ENCODE peak calls at places on chromosomes 7 and 10, in nine cellular contexts. One of them, this sample, is unnamed.

GRCh38 chr10:964988-965417 is 23.2 kb upstream of the GTPBP4 start:
- DNase-seq in GM10248: no peak
- DNase-seq in mucosa of descending colon: no peak
- DNase-seq in astrocyte of the spinal cord: no peak
- DNase-seq in GM20000: no peak
- DNase-seq in progenitor cell of endocrine pancreas: no peak
- DNase-seq in cardiac muscle cell: no peak
- DNase-seq in left lung: no peak
- DNase-seq in tibial artery: no peak
- DNase-seq in this sample: peak; percentile 70

GRCh38 chr7:154167807-154168206 is 115.6 kb downstream of the DPP6 start:
- DNase-seq in GM10248: no peak
- DNase-seq in mucosa of descending colon: no peak
- DNase-seq in astrocyte of the spinal cord: no peak
- DNase-seq in GM20000: no peak
- DNase-seq in progenitor cell of endocrine pancreas: no peak
- DNase-seq in cardiac muscle cell: no peak
- DNase-seq in left lung: no peak
- DNase-seq in tibial artery: no peak
- DNase-seq in this sample: no peak

GRCh38 chr10:115975506-115975905 is 297.5 kb downstream of the GFRA1 start:
- DNase-seq in GM10248: no peak
- DNase-seq in mucosa of descending colon: no peak
- DNase-seq in astrocyte of the spinal cord: no peak
- DNase-seq in GM20000: no peak
- DNase-seq in progenitor cell of endocrine pancreas: no peak
- DNase-seq in cardiac muscle cell: no peak
- DNase-seq in left lung: no peak
- DNase-seq in tibial artery: no peak
- DNase-seq in this sample: no peak

GRCh38 chr10:128070161-128070560 is 56.1 kb downstream of the MKI67 start:
- DNase-seq in GM10248: no peak
- DNase-seq in mucosa of descending colon: no peak
- DNase-seq in astrocyte of the spinal cord: no peak
- DNase-seq in GM20000: no peak
- DNase-seq in progenitor cell of endocrine pancreas: no peak
- DNase-seq in cardiac muscle cell: no peak
- DNase-seq in left lung: no peak
- DNase-seq in tibial artery: no peak
- DNase-seq in this sample: no peak

GRCh38 chr7:126657599-126658358 is 595.0 kb downstream of the GRM8 start:
- DNase-seq in GM10248: peak; percentile 49
- DNase-seq in mucosa of descending colon: no peak
- DNase-seq in astrocyte of the spinal cord: no peak
- DNase-seq in GM20000: peak; percentile 58
- DNase-seq in progenitor cell of endocrine pancreas: no peak
- DNase-seq in cardiac muscle cell: no peak
- DNase-seq in left lung: no peak
- DNase-seq in tibial artery: no peak
- DNase-seq in this sample: no peak

GRCh38 chr10:110216942-110217341 is 9.5 kb downstream of the MXI1 start:
- DNase-seq in GM10248: no peak
- DNase-seq in mucosa of descending colon: no peak
- DNase-seq in astrocyte of the spinal cord: no peak
- DNase-seq in GM20000: no peak
- DNase-seq in progenitor cell of endocrine pancreas: no peak
- DNase-seq in cardiac muscle cell: no peak
- DNase-seq in left lung: no peak
- DNase-seq in tibial artery: no peak
- DNase-seq in this sample: peak; percentile 44

GRCh38 chr10:57992321-57993077 is 275.2 kb downstream of the IPMK start:
- DNase-seq in GM10248: no peak
- DNase-seq in mucosa of descending colon: no peak
- DNase-seq in astrocyte of the spinal cord: peak; percentile 37
- DNase-seq in GM20000: no peak
- DNase-seq in progenitor cell of endocrine pancreas: no peak
- DNase-seq in cardiac muscle cell: no peak
- DNase-seq in left lung: no peak
- DNase-seq in tibial artery: no peak
- DNase-seq in this sample: no peak

GRCh38 chr7:108630002-108630401 is 60.3 kb downstream of the DNAJB9 start:
- DNase-seq in GM10248: no peak
- DNase-seq in mucosa of descending colon: peak; percentile 8
- DNase-seq in astrocyte of the spinal cord: peak; percentile 27
- DNase-seq in GM20000: no peak
- DNase-seq in progenitor cell of endocrine pancreas: no peak
- DNase-seq in cardiac muscle cell: no peak
- DNase-seq in left lung: no peak
- DNase-seq in tibial artery: no peak
- DNase-seq in this sample: no peak

GRCh38 chr7:131538791-131539179 is 17.6 kb downstream of the PODXL start:
- DNase-seq in GM10248: no peak
- DNase-seq in mucosa of descending colon: no peak
- DNase-seq in astrocyte of the spinal cord: no peak
- DNase-seq in GM20000: no peak
- DNase-seq in progenitor cell of endocrine pancreas: no peak
- DNase-seq in cardiac muscle cell: no peak
- DNase-seq in left lung: no peak
- DNase-seq in tibial artery: no peak
- DNase-seq in this sample: no peak

GRCh38 chr7:24968165-24968564 is 11.8 kb downstream of the OSBPL3 start:
- DNase-seq in GM10248: no peak
- DNase-seq in mucosa of descending colon: no peak
- DNase-seq in astrocyte of the spinal cord: no peak
- DNase-seq in GM20000: no peak
- DNase-seq in progenitor cell of endocrine pancreas: no peak
- DNase-seq in cardiac muscle cell: no peak
- DNase-seq in left lung: no peak
- DNase-seq in tibial artery: no peak
- DNase-seq in this sample: no peak

GRCh38 chr10:34826221-34826620 is 11.1 kb upstream of the PARD3 start:
- DNase-seq in GM10248: no peak
- DNase-seq in mucosa of descending colon: no peak
- DNase-seq in astrocyte of the spinal cord: no peak
- DNase-seq in GM20000: no peak
- DNase-seq in progenitor cell of endocrine pancreas: no peak
- DNase-seq in cardiac muscle cell: no peak
- DNase-seq in left lung: no peak
- DNase-seq in tibial artery: no peak
- DNase-seq in this sample: no peak

GRCh38 chr10:47034511-47035051 is 123.4 kb downstream of the PTPN20 start:
- DNase-seq in GM10248: no peak
- DNase-seq in mucosa of descending colon: no peak
- DNase-seq in astrocyte of the spinal cord: no peak
- DNase-seq in GM20000: no peak
- DNase-seq in progenitor cell of endocrine pancreas: no peak
- DNase-seq in cardiac muscle cell: no peak
- DNase-seq in left lung: peak; percentile 68
- DNase-seq in tibial artery: no peak
- DNase-seq in this sample: no peak

DNA sequence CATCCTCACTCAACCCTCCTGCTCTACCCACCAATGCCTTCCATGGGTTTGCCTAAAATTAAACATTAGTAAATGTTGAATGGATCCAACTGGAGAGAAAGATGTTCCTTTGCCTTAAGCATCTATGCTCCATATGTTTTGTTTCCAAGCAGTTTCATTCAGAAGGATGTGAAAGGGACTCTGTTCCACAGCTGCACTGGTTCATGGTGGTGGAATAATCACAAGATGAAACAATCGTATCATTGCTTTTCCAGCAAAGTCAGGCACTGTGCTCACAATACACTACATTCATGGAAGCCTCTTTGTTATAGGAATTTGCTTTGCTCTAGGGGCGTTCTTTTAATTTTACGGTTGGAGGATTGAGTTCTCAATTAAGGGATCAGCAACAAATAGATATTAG is 33.8 kb downstream of the RAMP3 start:
- DNase-seq in GM10248: no peak
- DNase-seq in mucosa of descending colon: no peak
- DNase-seq in astrocyte of the spinal cord: no peak
- DNase-seq in GM20000: no peak
- DNase-seq in progenitor cell of endocrine pancreas: no peak
- DNase-seq in cardiac muscle cell: no peak
- DNase-seq in left lung: no peak
- DNase-seq in tibial artery: no peak
- DNase-seq in this sample: no peak
- TF ChIP-seq CTCF in GM10248: no peak
- TF ChIP-seq CTCF in mucosa of descending colon: no peak
- TF ChIP-seq CTCF in astrocyte of the spinal cord: no peak
- TF ChIP-seq CTCF in GM20000: no peak
- TF ChIP-seq CTCF in progenitor cell of endocrine pancreas: no peak
- TF ChIP-seq CTCF in cardiac muscle cell: no peak
- TF ChIP-seq CTCF in left lung: no peak
- TF ChIP-seq CTCF in tibial artery: no peak
- TF ChIP-seq CTCF in this sample: no peak

GRCh38 chr10:78291733-78292132 is 258.1 kb downstream of the RPS24 start:
- DNase-seq in GM10248: no peak
- DNase-seq in mucosa of descending colon: no peak
- DNase-seq in astrocyte of the spinal cord: no peak
- DNase-seq in GM20000: no peak
- DNase-seq in progenitor cell of endocrine pancreas: no peak
- DNase-seq in cardiac muscle cell: no peak
- DNase-seq in left lung: no peak
- DNase-seq in tibial artery: no peak
- DNase-seq in this sample: no peak

GRCh38 chr10:78292250-78292986 is 258.8 kb downstream of the RPS24 start:
- DNase-seq in GM10248: no peak
- DNase-seq in mucosa of descending colon: no peak
- DNase-seq in astrocyte of the spinal cord: no peak
- DNase-seq in GM20000: no peak
- DNase-seq in progenitor cell of endocrine pancreas: no peak
- DNase-seq in cardiac muscle cell: no peak
- DNase-seq in left lung: no peak
- DNase-seq in tibial artery: no peak
- DNase-seq in this sample: no peak

GRCh38 chr10:78287618-78288017 is 254.0 kb downstream of the RPS24 start:
- DNase-seq in GM10248: no peak
- DNase-seq in mucosa of descending colon: no peak
- DNase-seq in astrocyte of the spinal cord: no peak
- DNase-seq in GM20000: no peak
- DNase-seq in progenitor cell of endocrine pancreas: no peak
- DNase-seq in cardiac muscle cell: no peak
- DNase-seq in left lung: no peak
- DNase-seq in tibial artery: no peak
- DNase-seq in this sample: no peak

GRCh38 chr10:78288716-78289115 is 255.1 kb downstream of the RPS24 start:
- DNase-seq in GM10248: no peak
- DNase-seq in mucosa of descending colon: no peak
- DNase-seq in astrocyte of the spinal cord: no peak
- DNase-seq in GM20000: no peak
- DNase-seq in progenitor cell of endocrine pancreas: no peak
- DNase-seq in cardiac muscle cell: no peak
- DNase-seq in left lung: no peak
- DNase-seq in tibial artery: no peak
- DNase-seq in this sample: no peak

GRCh38 chr10:78290131-78290750 is 256.6 kb downstream of the RPS24 start:
- DNase-seq in GM10248: no peak
- DNase-seq in mucosa of descending colon: no peak
- DNase-seq in astrocyte of the spinal cord: no peak
- DNase-seq in GM20000: no peak
- DNase-seq in progenitor cell of endocrine pancreas: no peak
- DNase-seq in cardiac muscle cell: no peak
- DNase-seq in left lung: no peak
- DNase-seq in tibial artery: no peak
- DNase-seq in this sample: peak; percentile 39
- TF ChIP-seq CTCF in GM10248: no peak
- TF ChIP-seq CTCF in mucosa of descending colon: no peak
- TF ChIP-seq CTCF in astrocyte of the spinal cord: peak; percentile 5
- TF ChIP-seq CTCF in GM20000: no peak
- TF ChIP-seq CTCF in progenitor cell of endocrine pancreas: peak; percentile 18
- TF ChIP-seq CTCF in cardiac muscle cell: no peak
- TF ChIP-seq CTCF in left lung: no peak
- TF ChIP-seq CTCF in tibial artery: no peak
- TF ChIP-seq CTCF in this sample: no peak

GRCh38 chr7:81447351-81447952 is 322.4 kb downstream of the HGF start:
- DNase-seq in GM10248: no peak
- DNase-seq in mucosa of descending colon: peak; percentile 67
- DNase-seq in astrocyte of the spinal cord: peak; percentile 70
- DNase-seq in GM20000: no peak
- DNase-seq in progenitor cell of endocrine pancreas: no peak
- DNase-seq in cardiac muscle cell: peak; percentile 50
- DNase-seq in left lung: no peak
- DNase-seq in tibial artery: no peak
- DNase-seq in this sample: no peak
- TF ChIP-seq CTCF in GM10248: peak; percentile 6
- TF ChIP-seq CTCF in mucosa of descending colon: no peak
- TF ChIP-seq CTCF in astrocyte of the spinal cord: peak; percentile 55
- TF ChIP-seq CTCF in GM20000: no peak
- TF ChIP-seq CTCF in progenitor cell of endocrine pancreas: peak; percentile 61
- TF ChIP-seq CTCF in cardiac muscle cell: peak; percentile 53
- TF ChIP-seq CTCF in left lung: no peak
- TF ChIP-seq CTCF in tibial artery: peak; percentile 11
- TF ChIP-seq CTCF in this sample: no peak

DNA sequence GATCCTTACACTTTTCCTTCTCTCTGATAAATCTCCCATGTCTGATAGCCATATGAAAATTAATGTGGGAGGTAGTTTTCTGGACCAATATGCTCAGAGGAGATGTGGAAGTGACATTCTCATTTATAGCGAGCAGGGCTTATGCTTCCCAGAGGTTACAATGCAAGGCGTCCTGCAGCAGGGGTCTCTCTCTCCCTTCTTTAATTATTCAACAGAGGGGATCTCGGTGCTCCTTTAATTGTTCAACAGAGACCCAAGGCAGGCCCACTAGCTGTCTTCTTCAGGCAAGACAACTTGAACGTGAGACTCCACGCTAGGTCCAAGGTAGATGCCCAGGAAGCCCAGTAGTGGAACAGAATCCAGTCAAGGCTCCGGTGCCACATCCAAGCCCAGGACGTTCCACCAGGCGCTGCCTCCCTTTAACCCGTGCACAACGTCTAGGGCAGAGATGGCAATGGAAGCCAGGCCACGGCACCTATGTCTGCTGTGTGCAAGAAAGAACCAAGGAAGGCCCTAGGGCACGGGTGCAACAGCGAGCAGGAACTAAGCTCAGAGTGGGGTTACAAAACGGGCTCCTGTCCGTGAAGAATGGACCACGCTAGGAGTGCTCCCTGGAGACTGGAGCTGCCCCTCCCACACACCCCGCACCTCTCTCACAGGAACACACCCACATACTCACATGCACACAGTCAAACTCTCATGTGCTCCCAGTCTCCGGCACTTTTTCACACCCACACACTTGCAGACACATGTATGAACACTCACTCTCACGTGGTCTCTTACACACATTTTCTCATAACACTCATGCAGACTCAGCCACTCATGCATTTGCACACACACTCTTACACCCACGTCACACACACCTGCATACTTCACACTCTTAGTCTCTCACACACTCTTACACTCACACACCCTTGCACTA is 230.4 kb downstream of the TNS3 start:
- DNase-seq in GM10248: no peak
- DNase-seq in mucosa of descending colon: no peak
- DNase-seq in astrocyte of the spinal cord: no peak
- DNase-seq in GM20000: no peak
- DNase-seq in progenitor cell of endocrine pancreas: no peak
- DNase-seq in cardiac muscle cell: no peak
- DNase-seq in left lung: no peak
- DNase-seq in tibial artery: no peak
- DNase-seq in this sample: no peak
- TF ChIP-seq CTCF in GM10248: no peak
- TF ChIP-seq CTCF in mucosa of descending colon: no peak
- TF ChIP-seq CTCF in astrocyte of the spinal cord: no peak
- TF ChIP-seq CTCF in GM20000: no peak
- TF ChIP-seq CTCF in progenitor cell of endocrine pancreas: peak; percentile 12
- TF ChIP-seq CTCF in cardiac muscle cell: no peak
- TF ChIP-seq CTCF in left lung: no peak
- TF ChIP-seq CTCF in tibial artery: no peak
- TF ChIP-seq CTCF in this sample: no peak